ENCODE peak calls at places on chromosomes 6 and 20, in ten cellular contexts. One of them, this sample, is unnamed.

GRCh38 chr20:57866250-57867106 is 156.7 kb upstream of the PMEPA1 start:
- DNase-seq in endothelial cell: no peak
- DNase-seq in dorsolateral prefrontal cortex: no peak
- DNase-seq in EH: no peak
- DNase-seq in activated gamma-delta T cell treated with Interleukin-2 at 50 U/mL for 16 hours: no peak
- DNase-seq in T1000: no peak
- DNase-seq in NCI-H446 treated with DMSO at 0.1 percent for 48 hours: no peak
- DNase-seq in stimulated activated CD4-positive, alpha-beta T cell treated with anti-CD3 and anti-CD28 coated beads, Interleukin-12 subunit alpha, Interleukin-12 subunit beta, amount 100 ng/mL, for 24 hours: no peak
- DNase-seq in Panc1: no peak
- DNase-seq in HS-5: no peak
- DNase-seq in this sample: no peak

GRCh38 chr6:135531954-135532490 is 34.5 kb upstream of the AHI1 start:
- DNase-seq in endothelial cell: no peak
- DNase-seq in dorsolateral prefrontal cortex: no peak
- DNase-seq in EH: no peak
- DNase-seq in activated gamma-delta T cell treated with Interleukin-2 at 50 U/mL for 16 hours: no peak
- DNase-seq in T1000: no peak
- DNase-seq in NCI-H446 treated with DMSO at 0.1 percent for 48 hours: no peak
- DNase-seq in stimulated activated CD4-positive, alpha-beta T cell treated with anti-CD3 and anti-CD28 coated beads, Interleukin-12 subunit alpha, Interleukin-12 subunit beta, amount 100 ng/mL, for 24 hours: no peak
- DNase-seq in Panc1: no peak
- DNase-seq in HS-5: no peak
- DNase-seq in this sample: no peak

GRCh38 chr6:111677186-111677990 is 71.7 kb upstream of the TRAF3IP2 start:
- DNase-seq in endothelial cell: no peak
- DNase-seq in dorsolateral prefrontal cortex: no peak
- DNase-seq in EH: no peak
- DNase-seq in activated gamma-delta T cell treated with Interleukin-2 at 50 U/mL for 16 hours: no peak
- DNase-seq in T1000: no peak
- DNase-seq in NCI-H446 treated with DMSO at 0.1 percent for 48 hours: no peak
- DNase-seq in stimulated activated CD4-positive, alpha-beta T cell treated with anti-CD3 and anti-CD28 coated beads, Interleukin-12 subunit alpha, Interleukin-12 subunit beta, amount 100 ng/mL, for 24 hours: no peak
- DNase-seq in Panc1: no peak
- DNase-seq in HS-5: no peak
- DNase-seq in this sample: no peak

GRCh38 chr20:8156603-8157079 is 24.6 kb downstream of the PLCB1 start:
- DNase-seq in endothelial cell: no peak
- DNase-seq in dorsolateral prefrontal cortex: no peak
- DNase-seq in EH: peak; percentile 68
- DNase-seq in activated gamma-delta T cell treated with Interleukin-2 at 50 U/mL for 16 hours: peak; percentile 14
- DNase-seq in T1000: no peak
- DNase-seq in NCI-H446 treated with DMSO at 0.1 percent for 48 hours: peak; percentile 47
- DNase-seq in stimulated activated CD4-positive, alpha-beta T cell treated with anti-CD3 and anti-CD28 coated beads, Interleukin-12 subunit alpha, Interleukin-12 subunit beta, amount 100 ng/mL, for 24 hours: no peak
- DNase-seq in Panc1: no peak
- DNase-seq in HS-5: no peak
- DNase-seq in this sample: peak; percentile 63

GRCh38 chr6:36131517-36132220 is 1.4 kb downstream of the MAPK13 start:
- DNase-seq in endothelial cell: no peak
- DNase-seq in dorsolateral prefrontal cortex: no peak
- DNase-seq in EH: peak; percentile 78
- DNase-seq in activated gamma-delta T cell treated with Interleukin-2 at 50 U/mL for 16 hours: peak; percentile 42
- DNase-seq in T1000: no peak
- DNase-seq in NCI-H446 treated with DMSO at 0.1 percent for 48 hours: no peak
- DNase-seq in stimulated activated CD4-positive, alpha-beta T cell treated with anti-CD3 and anti-CD28 coated beads, Interleukin-12 subunit alpha, Interleukin-12 subunit beta, amount 100 ng/mL, for 24 hours: no peak
- DNase-seq in Panc1: no peak
- DNase-seq in HS-5: peak; percentile 40
- DNase-seq in this sample: peak; percentile 97

GRCh38 chr6:99434702-99435530 is 9.8 kb upstream of the PNISR start:
- DNase-seq in endothelial cell: no peak
- DNase-seq in dorsolateral prefrontal cortex: no peak
- DNase-seq in EH: peak; percentile 38
- DNase-seq in activated gamma-delta T cell treated with Interleukin-2 at 50 U/mL for 16 hours: no peak
- DNase-seq in T1000: no peak
- DNase-seq in NCI-H446 treated with DMSO at 0.1 percent for 48 hours: no peak
- DNase-seq in stimulated activated CD4-positive, alpha-beta T cell treated with anti-CD3 and anti-CD28 coated beads, Interleukin-12 subunit alpha, Interleukin-12 subunit beta, amount 100 ng/mL, for 24 hours: no peak
- DNase-seq in Panc1: no peak
- DNase-seq in HS-5: no peak
- DNase-seq in this sample: peak; percentile 52

GRCh38 chr6:142297996-142298753 is 3.6 kb upstream of the ADGRG6 start:
- DNase-seq in endothelial cell: no peak
- DNase-seq in dorsolateral prefrontal cortex: no peak
- DNase-seq in EH: peak; percentile 87
- DNase-seq in activated gamma-delta T cell treated with Interleukin-2 at 50 U/mL for 16 hours: no peak
- DNase-seq in T1000: no peak
- DNase-seq in NCI-H446 treated with DMSO at 0.1 percent for 48 hours: no peak
- DNase-seq in stimulated activated CD4-positive, alpha-beta T cell treated with anti-CD3 and anti-CD28 coated beads, Interleukin-12 subunit alpha, Interleukin-12 subunit beta, amount 100 ng/mL, for 24 hours: no peak
- DNase-seq in Panc1: peak; percentile 88
- DNase-seq in HS-5: peak; percentile 81
- DNase-seq in this sample: peak; percentile 85

GRCh38 chr6:149336529-149336928 is 19.0 kb downstream of the TAB2 start:
- DNase-seq in endothelial cell: no peak
- DNase-seq in dorsolateral prefrontal cortex: no peak
- DNase-seq in EH: no peak
- DNase-seq in activated gamma-delta T cell treated with Interleukin-2 at 50 U/mL for 16 hours: no peak
- DNase-seq in T1000: no peak
- DNase-seq in NCI-H446 treated with DMSO at 0.1 percent for 48 hours: no peak
- DNase-seq in stimulated activated CD4-positive, alpha-beta T cell treated with anti-CD3 and anti-CD28 coated beads, Interleukin-12 subunit alpha, Interleukin-12 subunit beta, amount 100 ng/mL, for 24 hours: no peak
- DNase-seq in Panc1: no peak
- DNase-seq in HS-5: no peak
- DNase-seq in this sample: no peak

GRCh38 chr6:43847741-43848630 is 78.0 kb downstream of the VEGFA start:
- DNase-seq in endothelial cell: no peak
- DNase-seq in dorsolateral prefrontal cortex: no peak
- DNase-seq in EH: peak; percentile 67
- DNase-seq in activated gamma-delta T cell treated with Interleukin-2 at 50 U/mL for 16 hours: no peak
- DNase-seq in T1000: no peak
- DNase-seq in NCI-H446 treated with DMSO at 0.1 percent for 48 hours: no peak
- DNase-seq in stimulated activated CD4-positive, alpha-beta T cell treated with anti-CD3 and anti-CD28 coated beads, Interleukin-12 subunit alpha, Interleukin-12 subunit beta, amount 100 ng/mL, for 24 hours: no peak
- DNase-seq in Panc1: no peak
- DNase-seq in HS-5: no peak
- DNase-seq in this sample: peak; percentile 23

GRCh38 chr20:53660078-53660909 is 66.7 kb upstream of the ZNF217 start:
- DNase-seq in endothelial cell: no peak
- DNase-seq in dorsolateral prefrontal cortex: no peak
- DNase-seq in EH: peak; percentile 32
- DNase-seq in activated gamma-delta T cell treated with Interleukin-2 at 50 U/mL for 16 hours: peak; percentile 14
- DNase-seq in T1000: no peak
- DNase-seq in NCI-H446 treated with DMSO at 0.1 percent for 48 hours: no peak
- DNase-seq in stimulated activated CD4-positive, alpha-beta T cell treated with anti-CD3 and anti-CD28 coated beads, Interleukin-12 subunit alpha, Interleukin-12 subunit beta, amount 100 ng/mL, for 24 hours: no peak
- DNase-seq in Panc1: no peak
- DNase-seq in HS-5: no peak
- DNase-seq in this sample: peak; percentile 24

GRCh38 chr20:48236485-48237055 is 451.3 kb upstream of the SULF2 start:
- DNase-seq in endothelial cell: no peak
- DNase-seq in dorsolateral prefrontal cortex: no peak
- DNase-seq in EH: no peak
- DNase-seq in activated gamma-delta T cell treated with Interleukin-2 at 50 U/mL for 16 hours: no peak
- DNase-seq in T1000: no peak
- DNase-seq in NCI-H446 treated with DMSO at 0.1 percent for 48 hours: no peak
- DNase-seq in stimulated activated CD4-positive, alpha-beta T cell treated with anti-CD3 and anti-CD28 coated beads, Interleukin-12 subunit alpha, Interleukin-12 subunit beta, amount 100 ng/mL, for 24 hours: no peak
- DNase-seq in Panc1: no peak
- DNase-seq in HS-5: no peak
- DNase-seq in this sample: no peak

GRCh38 chr20:13800728-13801134 is 15.9 kb downstream of the NDUFAF5 start:
- DNase-seq in endothelial cell: no peak
- DNase-seq in dorsolateral prefrontal cortex: no peak
- DNase-seq in EH: peak; percentile 66
- DNase-seq in activated gamma-delta T cell treated with Interleukin-2 at 50 U/mL for 16 hours: no peak
- DNase-seq in T1000: no peak
- DNase-seq in NCI-H446 treated with DMSO at 0.1 percent for 48 hours: peak; percentile 95
- DNase-seq in stimulated activated CD4-positive, alpha-beta T cell treated with anti-CD3 and anti-CD28 coated beads, Interleukin-12 subunit alpha, Interleukin-12 subunit beta, amount 100 ng/mL, for 24 hours: no peak
- DNase-seq in Panc1: no peak
- DNase-seq in HS-5: peak; percentile 68
- DNase-seq in this sample: peak; percentile 65

GRCh38 chr6:35216832-35217811 is 3.4 kb downstream of the SCUBE3 start:
- DNase-seq in endothelial cell: no peak
- DNase-seq in dorsolateral prefrontal cortex: no peak
- DNase-seq in EH: peak; percentile 20
- DNase-seq in activated gamma-delta T cell treated with Interleukin-2 at 50 U/mL for 16 hours: no peak
- DNase-seq in T1000: no peak
- DNase-seq in NCI-H446 treated with DMSO at 0.1 percent for 48 hours: no peak
- DNase-seq in stimulated activated CD4-positive, alpha-beta T cell treated with anti-CD3 and anti-CD28 coated beads, Interleukin-12 subunit alpha, Interleukin-12 subunit beta, amount 100 ng/mL, for 24 hours: no peak
- DNase-seq in Panc1: no peak
- DNase-seq in HS-5: no peak
- DNase-seq in this sample: no peak

GRCh38 chr6:53658992-53659391 is 6.6 kb downstream of the KLHL31 start:
- DNase-seq in endothelial cell: no peak
- DNase-seq in dorsolateral prefrontal cortex: no peak
- DNase-seq in EH: no peak
- DNase-seq in activated gamma-delta T cell treated with Interleukin-2 at 50 U/mL for 16 hours: no peak
- DNase-seq in T1000: no peak
- DNase-seq in NCI-H446 treated with DMSO at 0.1 percent for 48 hours: no peak
- DNase-seq in stimulated activated CD4-positive, alpha-beta T cell treated with anti-CD3 and anti-CD28 coated beads, Interleukin-12 subunit alpha, Interleukin-12 subunit beta, amount 100 ng/mL, for 24 hours: no peak
- DNase-seq in Panc1: peak; percentile 10
- DNase-seq in HS-5: no peak
- DNase-seq in this sample: no peak

This sample was measured in mesenchymal stem cell.